ENCODE peak calls at places on chromosomes 3 and 15, in six cellular contexts. One of them, this sample, is unnamed.

GRCh38 chr3:128222771-128223386 is 69.6 kb downstream of the EEFSEC start:
- DNase-seq in epithelial cell of proximal tubule: no peak
- DNase-seq in bronchial epithelial cell: peak
- DNase-seq in fibroblast of lung: no peak
- DNase-seq in GM23338: no peak
- DNase-seq in uterus: no peak
- DNase-seq in this sample: no peak

GRCh38 chr3:4359805-4360502 is 56.8 kb downstream of the SETMAR start:
- DNase-seq in epithelial cell of proximal tubule: no peak
- DNase-seq in bronchial epithelial cell: peak
- DNase-seq in fibroblast of lung: peak
- DNase-seq in GM23338: no peak
- DNase-seq in uterus: no peak
- DNase-seq in this sample: no peak

GRCh38 chr3:154176036-154176435 is 54.8 kb downstream of the ARHGEF26 start:
- DNase-seq in epithelial cell of proximal tubule: no peak
- DNase-seq in bronchial epithelial cell: no peak
- DNase-seq in fibroblast of lung: no peak
- DNase-seq in GM23338: no peak
- DNase-seq in uterus: no peak
- DNase-seq in this sample: no peak

GRCh38 chr15:97654677-97655076 is 305.8 kb upstream of the ARRDC4 start:
- DNase-seq in epithelial cell of proximal tubule: no peak
- DNase-seq in bronchial epithelial cell: no peak
- DNase-seq in fibroblast of lung: no peak
- DNase-seq in GM23338: peak
- DNase-seq in uterus: no peak
- DNase-seq in this sample: no peak

GRCh38 chr3:188470508-188471130 is 316.7 kb downstream of the LPP start:
- DNase-seq in epithelial cell of proximal tubule: no peak
- DNase-seq in bronchial epithelial cell: no peak
- DNase-seq in fibroblast of lung: no peak
- DNase-seq in GM23338: no peak
- DNase-seq in uterus: no peak
- DNase-seq in this sample: no peak

GRCh38 chr3:65107174-65107573 is 419.4 kb upstream of the ADAMTS9 start:
- DNase-seq in epithelial cell of proximal tubule: no peak
- DNase-seq in bronchial epithelial cell: no peak
- DNase-seq in fibroblast of lung: peak
- DNase-seq in GM23338: no peak
- DNase-seq in uterus: no peak
- DNase-seq in this sample: no peak

GRCh38 chr3:193883551-193883950 is 252.4 kb upstream of the HES1 start:
- DNase-seq in epithelial cell of proximal tubule: peak
- DNase-seq in bronchial epithelial cell: no peak
- DNase-seq in fibroblast of lung: peak
- DNase-seq in GM23338: no peak
- DNase-seq in uterus: no peak
- DNase-seq in this sample: no peak

GRCh38 chr3:59286791-59287531 is 237.1 kb upstream of the CFAP20DC start:
- DNase-seq in epithelial cell of proximal tubule: peak
- DNase-seq in bronchial epithelial cell: peak
- DNase-seq in fibroblast of lung: peak
- DNase-seq in GM23338: no peak
- DNase-seq in uterus: no peak
- DNase-seq in this sample: no peak

GRCh38 chr3:192237992-192238608 is 489.2 kb downstream of the FGF12 start:
- DNase-seq in epithelial cell of proximal tubule: no peak
- DNase-seq in bronchial epithelial cell: no peak
- DNase-seq in fibroblast of lung: no peak
- DNase-seq in GM23338: peak
- DNase-seq in uterus: no peak
- DNase-seq in this sample: no peak

GRCh38 chr3:139448104-139448503 is 28.2 kb downstream of the RBP2 start:
- DNase-seq in epithelial cell of proximal tubule: no peak
- DNase-seq in bronchial epithelial cell: no peak
- DNase-seq in fibroblast of lung: peak
- DNase-seq in GM23338: no peak
- DNase-seq in uterus: no peak
- DNase-seq in this sample: no peak

GRCh38 chr3:113746955-113747718 is at the start of gene ATP6V1A:
- DNase-seq in epithelial cell of proximal tubule: no peak
- DNase-seq in bronchial epithelial cell: peak
- DNase-seq in fibroblast of lung: peak
- DNase-seq in GM23338: peak
- DNase-seq in uterus: no peak
- DNase-seq in this sample: no peak

GRCh38 chr3:11236588-11237461 is 35.4 kb upstream of the ATG7 start:
- DNase-seq in epithelial cell of proximal tubule: no peak
- DNase-seq in bronchial epithelial cell: peak
- DNase-seq in fibroblast of lung: peak
- DNase-seq in GM23338: peak
- DNase-seq in uterus: peak
- DNase-seq in this sample: peak

GRCh38 chr3:45965281-45966052 is 22.2 kb downstream of the CXCR6 start:
- DNase-seq in epithelial cell of proximal tubule: no peak
- DNase-seq in bronchial epithelial cell: no peak
- DNase-seq in fibroblast of lung: no peak
- DNase-seq in GM23338: no peak
- DNase-seq in uterus: no peak
- DNase-seq in this sample: no peak

GRCh38 chr3:160475889-160476288 is 26.3 kb upstream of the TRIM59 start:
- DNase-seq in epithelial cell of proximal tubule: no peak
- DNase-seq in bronchial epithelial cell: no peak
- DNase-seq in fibroblast of lung: peak
- DNase-seq in GM23338: no peak
- DNase-seq in uterus: no peak
- DNase-seq in this sample: no peak

GRCh38 chr15:62647195-62647865 is 395.2 kb upstream of the TPM1 start:
- DNase-seq in epithelial cell of proximal tubule: peak
- DNase-seq in bronchial epithelial cell: peak
- DNase-seq in fibroblast of lung: peak
- DNase-seq in GM23338: no peak
- DNase-seq in uterus: no peak
- DNase-seq in this sample: peak

GRCh38 chr3:111338059-111338698 is 203.8 kb upstream of the CD96 start:
- DNase-seq in epithelial cell of proximal tubule: peak
- DNase-seq in bronchial epithelial cell: peak
- DNase-seq in fibroblast of lung: peak
- DNase-seq in GM23338: peak
- DNase-seq in uterus: no peak
- DNase-seq in this sample: peak

GRCh38 chr3:55615039-55615693 is 128.1 kb upstream of the WNT5A start:
- DNase-seq in epithelial cell of proximal tubule: no peak
- DNase-seq in bronchial epithelial cell: no peak
- DNase-seq in fibroblast of lung: no peak
- DNase-seq in GM23338: no peak
- DNase-seq in uterus: no peak
- DNase-seq in this sample: peak

GRCh38 chr15:74127954-74128784 is 2.2 kb upstream of the ISLR2 start:
- DNase-seq in epithelial cell of proximal tubule: no peak
- DNase-seq in bronchial epithelial cell: no peak
- DNase-seq in fibroblast of lung: peak
- DNase-seq in GM23338: peak
- DNase-seq in uterus: no peak
- DNase-seq in this sample: no peak

GRCh38 chr3:28940530-28940929 is 340.3 kb upstream of the RBMS3 start:
- DNase-seq in epithelial cell of proximal tubule: peak
- DNase-seq in bronchial epithelial cell: no peak
- DNase-seq in fibroblast of lung: peak
- DNase-seq in GM23338: no peak
- DNase-seq in uterus: no peak
- DNase-seq in this sample: peak

GRCh38 chr15:75553659-75554058 is 25.5 kb downstream of the PTPN9 start:
- DNase-seq in epithelial cell of proximal tubule: no peak
- DNase-seq in bronchial epithelial cell: no peak
- DNase-seq in fibroblast of lung: no peak
- DNase-seq in GM23338: no peak
- DNase-seq in uterus: no peak
- DNase-seq in this sample: no peak

GRCh38 chr3:10205461-10206165 is 40.9 kb downstream of the IRAK2 start:
- DNase-seq in epithelial cell of proximal tubule: peak
- DNase-seq in bronchial epithelial cell: peak
- DNase-seq in fibroblast of lung: peak
- DNase-seq in GM23338: no peak
- DNase-seq in uterus: peak
- DNase-seq in this sample: no peak

GRCh38 chr15:78070049-78070698 is 7.3 kb downstream of the TBC1D2B start:
- DNase-seq in epithelial cell of proximal tubule: no peak
- DNase-seq in bronchial epithelial cell: no peak
- DNase-seq in fibroblast of lung: no peak
- DNase-seq in GM23338: no peak
- DNase-seq in uterus: no peak
- DNase-seq in this sample: no peak

GRCh38 chr3:56205406-56205805 is 262.9 kb downstream of the ERC2 start:
- DNase-seq in epithelial cell of proximal tubule: no peak
- DNase-seq in bronchial epithelial cell: no peak
- DNase-seq in fibroblast of lung: no peak
- DNase-seq in GM23338: no peak
- DNase-seq in uterus: no peak
- DNase-seq in this sample: no peak

GRCh38 chr3:55770077-55770476 is 283.0 kb upstream of the WNT5A start:
- DNase-seq in epithelial cell of proximal tubule: no peak
- DNase-seq in bronchial epithelial cell: no peak
- DNase-seq in fibroblast of lung: no peak
- DNase-seq in GM23338: peak
- DNase-seq in uterus: no peak
- DNase-seq in this sample: no peak

GRCh38 chr15:77022646-77023575 is 28.0 kb downstream of the PSTPIP1 start:
- DNase-seq in epithelial cell of proximal tubule: no peak
- DNase-seq in bronchial epithelial cell: no peak
- DNase-seq in fibroblast of lung: no peak
- DNase-seq in GM23338: no peak
- DNase-seq in uterus: no peak
- DNase-seq in this sample: no peak

GRCh38 chr15:62035256-62035908 is 24.9 kb downstream of the VPS13C start:
- DNase-seq in epithelial cell of proximal tubule: no peak
- DNase-seq in bronchial epithelial cell: peak
- DNase-seq in fibroblast of lung: peak
- DNase-seq in GM23338: no peak
- DNase-seq in uterus: no peak
- DNase-seq in this sample: no peak

GRCh38 chr3:152638707-152639450 is 196.1 kb upstream of the P2RY1 start:
- DNase-seq in epithelial cell of proximal tubule: no peak
- DNase-seq in bronchial epithelial cell: peak
- DNase-seq in fibroblast of lung: peak
- DNase-seq in GM23338: no peak
- DNase-seq in uterus: peak
- DNase-seq in this sample: peak

GRCh38 chr3:107841864-107842263 is 249.0 kb downstream of the CD47 start:
- DNase-seq in epithelial cell of proximal tubule: no peak
- DNase-seq in bronchial epithelial cell: peak
- DNase-seq in fibroblast of lung: peak
- DNase-seq in GM23338: no peak
- DNase-seq in uterus: no peak
- DNase-seq in this sample: no peak

GRCh38 chr3:124276163-124276862 is 284.4 kb upstream of the ROPN1 start:
- DNase-seq in epithelial cell of proximal tubule: no peak
- DNase-seq in bronchial epithelial cell: no peak
- DNase-seq in fibroblast of lung: no peak
- DNase-seq in GM23338: no peak
- DNase-seq in uterus: no peak
- DNase-seq in this sample: no peak

GRCh38 chr3:119609301-119609700 is 11.6 kb downstream of the PLA1A start:
- DNase-seq in epithelial cell of proximal tubule: no peak
- DNase-seq in bronchial epithelial cell: no peak
- DNase-seq in fibroblast of lung: no peak
- DNase-seq in GM23338: no peak
- DNase-seq in uterus: no peak
- DNase-seq in this sample: no peak

GRCh38 chr15:35436422-35436821 is 109.5 kb downstream of the DPH6 start:
- DNase-seq in epithelial cell of proximal tubule: no peak
- DNase-seq in bronchial epithelial cell: no peak
- DNase-seq in fibroblast of lung: no peak
- DNase-seq in GM23338: peak
- DNase-seq in uterus: no peak
- DNase-seq in this sample: no peak

GRCh38 chr3:120420855-120421570 is 29.8 kb downstream of the FSTL1 start:
- DNase-seq in epithelial cell of proximal tubule: no peak
- DNase-seq in bronchial epithelial cell: peak
- DNase-seq in fibroblast of lung: peak
- DNase-seq in GM23338: no peak
- DNase-seq in uterus: no peak
- DNase-seq in this sample: no peak

GRCh38 chr15:78850926-78851600 is 21.6 kb upstream of the MORF4L1 start:
- DNase-seq in epithelial cell of proximal tubule: no peak
- DNase-seq in bronchial epithelial cell: no peak
- DNase-seq in fibroblast of lung: no peak
- DNase-seq in GM23338: peak
- DNase-seq in uterus: no peak
- DNase-seq in this sample: no peak

GRCh38 chr3:133040696-133041523 is 2.7 kb downstream of the TMEM108 start:
- DNase-seq in epithelial cell of proximal tubule: no peak
- DNase-seq in bronchial epithelial cell: peak
- DNase-seq in fibroblast of lung: peak
- DNase-seq in GM23338: peak
- DNase-seq in uterus: peak
- DNase-seq in this sample: peak
- H3K4me3 ChIP-seq in epithelial cell of proximal tubule: no peak
- H3K4me3 ChIP-seq in bronchial epithelial cell: no peak
- H3K4me3 ChIP-seq in fibroblast of lung: no peak
- H3K4me3 ChIP-seq in GM23338: no peak
- H3K4me3 ChIP-seq in uterus: no peak
- H3K4me3 ChIP-seq in this sample: no peak

GRCh38 chr15:66744610-66745279 is 42.7 kb downstream of the SMAD6 start:
- DNase-seq in epithelial cell of proximal tubule: no peak
- DNase-seq in bronchial epithelial cell: no peak
- DNase-seq in fibroblast of lung: no peak
- DNase-seq in GM23338: peak
- DNase-seq in uterus: no peak
- DNase-seq in this sample: no peak
- TF ChIP-seq CTCF in epithelial cell of proximal tubule: no peak
- TF ChIP-seq CTCF in bronchial epithelial cell: no peak
- TF ChIP-seq CTCF in fibroblast of lung: no peak
- TF ChIP-seq CTCF in GM23338: no peak
- TF ChIP-seq CTCF in uterus: no peak
- TF ChIP-seq CTCF in this sample: no peak

DNA sequence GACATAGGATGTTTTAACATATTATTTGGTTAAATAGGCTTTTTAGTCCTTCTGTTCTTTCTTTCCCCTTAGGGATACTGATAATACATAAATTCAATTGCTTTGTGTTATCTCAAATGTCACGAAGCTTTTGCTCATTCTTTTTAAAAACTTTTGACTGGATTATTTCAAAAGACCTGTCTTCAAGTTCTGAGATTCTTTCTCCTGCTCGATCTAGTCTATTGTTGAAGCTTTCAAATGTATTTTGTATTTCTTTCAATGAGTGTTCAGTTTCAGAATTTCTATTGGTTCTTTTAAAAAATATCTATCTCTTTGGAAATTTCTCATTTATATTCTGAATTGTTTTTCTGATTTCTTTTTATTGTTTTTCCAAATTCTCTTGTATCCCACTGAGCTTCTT is 16.9 kb downstream of the IL20RB start:
- DNase-seq in epithelial cell of proximal tubule: no peak
- DNase-seq in bronchial epithelial cell: no peak
- DNase-seq in fibroblast of lung: no peak
- DNase-seq in GM23338: no peak
- DNase-seq in uterus: no peak
- DNase-seq in this sample: no peak
- H3K4me3 ChIP-seq in epithelial cell of proximal tubule: no peak
- H3K4me3 ChIP-seq in bronchial epithelial cell: no peak
- H3K4me3 ChIP-seq in fibroblast of lung: no peak
- H3K4me3 ChIP-seq in GM23338: no peak
- H3K4me3 ChIP-seq in uterus: no peak
- H3K4me3 ChIP-seq in this sample: no peak

GRCh38 chr3:181948286-181948685 is 236.6 kb downstream of the SOX2 start:
- DNase-seq in epithelial cell of proximal tubule: no peak
- DNase-seq in bronchial epithelial cell: peak
- DNase-seq in fibroblast of lung: no peak
- DNase-seq in GM23338: peak
- DNase-seq in uterus: no peak
- DNase-seq in this sample: no peak
- TF ChIP-seq CTCF in epithelial cell of proximal tubule: peak
- TF ChIP-seq CTCF in bronchial epithelial cell: peak
- TF ChIP-seq CTCF in fibroblast of lung: no peak
- TF ChIP-seq CTCF in GM23338: peak
- TF ChIP-seq CTCF in uterus: no peak
- TF ChIP-seq CTCF in this sample: peak

This sample was measured in LNCaP clone FGC.